ENCODE peak calls at places on chromosomes 6 and 20, in nine cellular contexts. One of them, this sample, is unnamed.

GRCh38 chr6:117481278-117481925 is 1.1 kb upstream of the DCBLD1 start:
- DNase-seq in tibial artery: no peak
- DNase-seq in effector CD8-positive, alpha-beta T cell: no peak
- DNase-seq in activated CD4-positive, alpha-beta T cell treated with anti-CD3 and anti-CD28 coated beads for 24 hours: peak
- DNase-seq in HFF-Myc: no peak
- DNase-seq in head of caudate nucleus: no peak
- DNase-seq in NCI-H1436: no peak
- DNase-seq in spleen: peak
- DNase-seq in right atrium auricular region: no peak
- DNase-seq in this sample: peak

GRCh38 chr6:33905081-33905609 is 101.3 kb upstream of the MLN start:
- DNase-seq in tibial artery: no peak
- DNase-seq in effector CD8-positive, alpha-beta T cell: peak
- DNase-seq in activated CD4-positive, alpha-beta T cell treated with anti-CD3 and anti-CD28 coated beads for 24 hours: no peak
- DNase-seq in HFF-Myc: no peak
- DNase-seq in head of caudate nucleus: no peak
- DNase-seq in NCI-H1436: no peak
- DNase-seq in spleen: peak
- DNase-seq in right atrium auricular region: no peak
- DNase-seq in this sample: no peak

GRCh38 chr20:8155848-8156602 is 24.0 kb downstream of the PLCB1 start:
- DNase-seq in tibial artery: no peak
- DNase-seq in effector CD8-positive, alpha-beta T cell: no peak
- DNase-seq in activated CD4-positive, alpha-beta T cell treated with anti-CD3 and anti-CD28 coated beads for 24 hours: no peak
- DNase-seq in HFF-Myc: no peak
- DNase-seq in head of caudate nucleus: no peak
- DNase-seq in NCI-H1436: no peak
- DNase-seq in spleen: no peak
- DNase-seq in right atrium auricular region: no peak
- DNase-seq in this sample: no peak

GRCh38 chr20:57881466-57882405 is 171.9 kb upstream of the PMEPA1 start:
- DNase-seq in tibial artery: no peak
- DNase-seq in effector CD8-positive, alpha-beta T cell: no peak
- DNase-seq in activated CD4-positive, alpha-beta T cell treated with anti-CD3 and anti-CD28 coated beads for 24 hours: no peak
- DNase-seq in HFF-Myc: peak
- DNase-seq in head of caudate nucleus: no peak
- DNase-seq in NCI-H1436: no peak
- DNase-seq in spleen: no peak
- DNase-seq in right atrium auricular region: peak
- DNase-seq in this sample: no peak

GRCh38 chr20:31678389-31679356 is 41.0 kb downstream of the COX4I2 start:
- DNase-seq in tibial artery: no peak
- DNase-seq in effector CD8-positive, alpha-beta T cell: no peak
- DNase-seq in activated CD4-positive, alpha-beta T cell treated with anti-CD3 and anti-CD28 coated beads for 24 hours: no peak
- DNase-seq in HFF-Myc: no peak
- DNase-seq in head of caudate nucleus: no peak
- DNase-seq in NCI-H1436: no peak
- DNase-seq in spleen: no peak
- DNase-seq in right atrium auricular region: no peak
- DNase-seq in this sample: no peak

GRCh38 chr6:35489995-35490791 is 6.7 kb downstream of the TEAD3 start:
- DNase-seq in tibial artery: peak
- DNase-seq in effector CD8-positive, alpha-beta T cell: peak
- DNase-seq in activated CD4-positive, alpha-beta T cell treated with anti-CD3 and anti-CD28 coated beads for 24 hours: no peak
- DNase-seq in HFF-Myc: no peak
- DNase-seq in head of caudate nucleus: peak
- DNase-seq in NCI-H1436: no peak
- DNase-seq in spleen: no peak
- DNase-seq in right atrium auricular region: peak
- DNase-seq in this sample: peak

GRCh38 chr6:129923520-129923919 is 62.4 kb upstream of the TMEM244 start:
- DNase-seq in tibial artery: no peak
- DNase-seq in effector CD8-positive, alpha-beta T cell: no peak
- DNase-seq in activated CD4-positive, alpha-beta T cell treated with anti-CD3 and anti-CD28 coated beads for 24 hours: no peak
- DNase-seq in HFF-Myc: no peak
- DNase-seq in head of caudate nucleus: no peak
- DNase-seq in NCI-H1436: no peak
- DNase-seq in spleen: no peak
- DNase-seq in right atrium auricular region: no peak
- DNase-seq in this sample: no peak

GRCh38 chr6:18343741-18344140 is 43.4 kb upstream of the RNF144B start:
- DNase-seq in tibial artery: no peak
- DNase-seq in effector CD8-positive, alpha-beta T cell: no peak
- DNase-seq in activated CD4-positive, alpha-beta T cell treated with anti-CD3 and anti-CD28 coated beads for 24 hours: no peak
- DNase-seq in HFF-Myc: no peak
- DNase-seq in head of caudate nucleus: no peak
- DNase-seq in NCI-H1436: no peak
- DNase-seq in spleen: no peak
- DNase-seq in right atrium auricular region: no peak
- DNase-seq in this sample: no peak

GRCh38 chr6:15538106-15538505 is 124.7 kb downstream of the DTNBP1 start:
- DNase-seq in tibial artery: no peak
- DNase-seq in effector CD8-positive, alpha-beta T cell: no peak
- DNase-seq in activated CD4-positive, alpha-beta T cell treated with anti-CD3 and anti-CD28 coated beads for 24 hours: no peak
- DNase-seq in HFF-Myc: no peak
- DNase-seq in head of caudate nucleus: no peak
- DNase-seq in NCI-H1436: no peak
- DNase-seq in spleen: no peak
- DNase-seq in right atrium auricular region: no peak
- DNase-seq in this sample: no peak

GRCh38 chr20:36461600-36462439 is 79.5 kb upstream of the MYL9 start:
- DNase-seq in tibial artery: peak
- DNase-seq in effector CD8-positive, alpha-beta T cell: peak
- DNase-seq in activated CD4-positive, alpha-beta T cell treated with anti-CD3 and anti-CD28 coated beads for 24 hours: no peak
- DNase-seq in HFF-Myc: no peak
- DNase-seq in head of caudate nucleus: peak
- DNase-seq in NCI-H1436: peak
- DNase-seq in spleen: peak
- DNase-seq in right atrium auricular region: no peak
- DNase-seq in this sample: peak

GRCh38 chr6:12354499-12354898 is 64.3 kb downstream of the EDN1 start:
- DNase-seq in tibial artery: peak
- DNase-seq in effector CD8-positive, alpha-beta T cell: no peak
- DNase-seq in activated CD4-positive, alpha-beta T cell treated with anti-CD3 and anti-CD28 coated beads for 24 hours: no peak
- DNase-seq in HFF-Myc: no peak
- DNase-seq in head of caudate nucleus: no peak
- DNase-seq in NCI-H1436: no peak
- DNase-seq in spleen: no peak
- DNase-seq in right atrium auricular region: no peak
- DNase-seq in this sample: peak